ENCODE peak calls at places on chromosomes 2 and 18, in four cellular contexts. O, C, S and F are unnamed samples.

GRCh38 chr2:175834472-175834871 is 167.6 kb downstream of the LNPK start:
- DNase-seq in O (no peak), C (no peak), S (no peak), F (no peak)

GRCh38 chr18:3059272-3059671 is 46.3 kb upstream of the LPIN2 start:
- DNase-seq in O (no peak), C (no peak), S (no peak), F (no peak)

GRCh38 chr2:230011617-230012016 is 57.1 kb downstream of the SLC16A14 start:
- DNase-seq in O (no peak), C (no peak), S (no peak), F (no peak)

GRCh38 chr2:263022-263738 is 652 bp downstream of the SH3YL1 start:
- DNase-seq in O (no peak), C (no peak), S (no peak), F (no peak)

GRCh38 chr18:14930076-14930475 is 182.1 kb downstream of the ANKRD30B start:
- DNase-seq in O (no peak), C (no peak), S (no peak), F (no peak)

GRCh38 chr2:191501390-191502168 is 176.4 kb upstream of the NABP1 start:
- DNase-seq in O (peak), C (peak), S (no peak), F (peak)

GRCh38 chr2:42879116-42879705 is 86.8 kb upstream of the HAAO start:
- DNase-seq in O (no peak), C (no peak), S (no peak), F (no peak)

GRCh38 chr2:23484163-23484740 is 99.3 kb downstream of the KLHL29 start:
- DNase-seq in O (no peak), C (no peak), S (no peak), F (no peak)

GRCh38 chr18:40949138-40949949 is 1005.7 kb upstream of the PIK3C3 start:
- DNase-seq in O (no peak), C (no peak), S (no peak), F (no peak)

GRCh38 chr2:230759481-230760191 is 47.0 kb downstream of the CAB39 start:
- DNase-seq in O (no peak), C (no peak), S (no peak), F (no peak)

GRCh38 chr2:203706403-203706802 is at the start of gene CD28:
- DNase-seq in O (no peak), C (no peak), S (peak), F (no peak)

GRCh38 chr2:138948070-138948539 is 167.9 kb upstream of the NXPH2 start:
- DNase-seq in O (peak), C (no peak), S (no peak), F (no peak)

GRCh38 chr2:175143191-175143590 is 24.8 kb downstream of the ATF2 start:
- DNase-seq in O (no peak), C (no peak), S (no peak), F (no peak)

GRCh38 chr2:151619337-151619989 is 114.8 kb downstream of the NEB start:
- DNase-seq in O (peak), C (no peak), S (no peak), F (peak)

GRCh38 chr2:151614606-151615306 is 119.5 kb downstream of the NEB start:
- DNase-seq in O (no peak), C (no peak), S (no peak), F (no peak)

GRCh38 chr2:151611351-151611750 is 122.9 kb downstream of the NEB start:
- DNase-seq in O (no peak), C (no peak), S (no peak), F (no peak)

GRCh38 chr2:151614159-151614558 is 120.1 kb downstream of the NEB start:
- DNase-seq in O (no peak), C (no peak), S (no peak), F (no peak)

GRCh38 chr2:151616760-151617339 is 117.4 kb downstream of the NEB start:
- DNase-seq in O (no peak), C (no peak), S (no peak), F (no peak)
- TF ChIP-seq PBX3 in O (no peak), C (no peak), S (no peak), F (no peak)

GRCh38 chr18:59691046-59691395 is 6.2 kb downstream of the CCBE1 start:
- DNase-seq in O (no peak), C (no peak), S (no peak), F (no peak)
- TF ChIP-seq PBX3 in O (no peak), C (peak), S (no peak), F (no peak)

GRCh38 chr2:142190805-142191204 is 60.0 kb upstream of the LRP1B start:
- DNase-seq in O (no peak), C (no peak), S (no peak), F (no peak)
- TF ChIP-seq PBX3 in O (no peak), C (no peak), S (no peak), F (no peak)

GRCh38 chr2:202147775-202148174 is 74.7 kb downstream of the KIAA2012 start:
- DNase-seq in O (no peak), C (no peak), S (no peak), F (no peak)
- TF ChIP-seq PBX3 in O (no peak), C (no peak), S (no peak), F (no peak)

DNA sequence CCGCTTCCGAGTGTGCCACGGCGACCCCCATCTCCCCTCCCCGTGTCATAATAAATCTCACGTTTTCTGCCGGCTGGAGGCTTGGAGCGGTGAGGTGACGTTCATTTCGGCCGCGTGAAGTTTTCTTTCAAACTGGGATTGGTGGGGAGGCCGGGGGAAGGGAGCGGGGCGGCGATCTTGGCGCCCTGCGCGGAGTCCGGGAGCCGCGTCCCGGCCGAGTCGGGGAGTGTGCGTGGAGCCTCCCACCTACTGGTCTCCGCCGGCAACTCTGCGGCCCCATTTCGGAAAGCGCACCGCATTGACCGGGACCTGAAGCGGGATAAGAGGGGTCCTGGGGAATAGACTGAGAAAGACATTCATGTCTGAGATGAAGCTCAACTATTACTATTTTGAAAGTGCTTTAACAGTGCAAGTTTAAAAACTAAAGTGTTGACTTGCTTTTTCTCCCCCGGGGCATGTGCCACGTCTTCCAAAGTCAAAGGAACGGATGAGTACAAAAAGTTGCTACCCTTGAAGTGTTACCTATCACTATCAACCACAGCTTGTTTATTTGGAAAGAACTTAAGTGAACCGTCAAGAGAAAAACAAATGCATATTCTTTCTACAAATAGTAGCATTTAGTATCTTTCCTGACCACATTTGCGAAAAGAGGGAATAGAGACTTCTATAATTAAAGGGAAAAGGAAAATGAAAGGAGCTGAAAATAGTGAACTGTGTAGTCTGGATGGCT is 818 bp upstream of the IKZF2 start:
- DNase-seq in O (peak), C (peak), S (no peak), F (peak)
- TF ChIP-seq PBX3 in O (no peak), C (no peak), S (no peak), F (no peak)

GRCh38 chr18:66645983-66646382 is 42.1 kb upstream of the CDH19 start:
- DNase-seq in O (no peak), C (no peak), S (no peak), F (no peak)

GRCh38 chr18:66646622-66647021 is 42.7 kb upstream of the CDH19 start:
- DNase-seq in O (no peak), C (no peak), S (no peak), F (no peak)
- TF ChIP-seq PBX3 in O (no peak), C (no peak), S (no peak), F (no peak)

DNA sequence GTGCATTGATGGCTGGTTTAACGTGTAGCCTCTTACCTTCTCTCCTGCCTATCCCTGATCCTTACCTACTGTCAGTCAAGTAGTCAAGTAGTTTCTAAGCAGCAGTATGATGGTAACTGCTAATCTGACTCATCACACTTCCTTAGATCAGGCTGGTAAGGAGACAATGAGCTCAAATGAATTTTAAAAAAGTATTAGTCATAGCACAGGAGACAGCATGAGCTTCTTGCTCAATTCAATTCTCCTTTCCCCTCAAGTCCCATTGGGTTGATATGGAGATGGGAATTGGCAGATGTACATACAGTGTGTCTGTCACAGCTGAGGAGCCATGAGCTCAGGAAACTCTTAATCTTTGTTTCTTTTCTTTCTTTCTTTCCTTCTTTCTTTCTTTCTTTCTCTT is 799.7 kb downstream of the LRP1B start:
- DNase-seq in O (peak), C (no peak), S (no peak), F (no peak)
- TF ChIP-seq PBX3 in O (no peak), C (peak), S (no peak), F (no peak)

GRCh38 chr2:116692988-116693387 is 1121.5 kb upstream of the DDX18 start:
- DNase-seq in O (no peak), C (no peak), S (no peak), F (no peak)
- TF ChIP-seq PBX3 in O (no peak), C (no peak), S (no peak), F (no peak)